ENCODE peak calls at places on chromosomes 2 and 18, in five cellular contexts. H is colonic mucosa, L is adipocyte, W is GM06990, V is mammary epithelial cell. E is an unnamed sample.

GRCh38 chr2:239192975-239193374 is 207.8 kb downstream of the HDAC4 start:
- DNase-seq in H (no peak), L (no peak), W (no peak), V (no peak), E (peak; percentile 7)

GRCh38 chr18:3649559-3650426 is 199.8 kb downstream of the TGIF1 start:
- DNase-seq in H (no peak), L (peak; percentile 76), W (no peak), V (peak; percentile 80), E (no peak)

GRCh38 chr18:13539050-13539449 is 187.3 kb downstream of the FAM210A start:
- DNase-seq in H (peak; percentile 67), L (no peak), W (no peak), V (no peak), E (no peak)

GRCh38 chr2:29475446-29476006 is 360.3 kb downstream of the CLIP4 start:
- DNase-seq in H (no peak), L (no peak), W (no peak), V (no peak), E (no peak)

GRCh38 chr18:57077786-57078552 is 68.9 kb upstream of the BOD1L2 start:
- DNase-seq in H (no peak), L (no peak), W (peak; percentile 84), V (no peak), E (no peak)

GRCh38 chr2:172408143-172408766 is 19.1 kb upstream of the ITGA6 start:
- DNase-seq in H (no peak), L (no peak), W (no peak), V (peak; percentile 100), E (no peak)

GRCh38 chr2:221429741-221430491 is 142.2 kb downstream of the EPHA4 start:
- DNase-seq in H (no peak), L (no peak), W (no peak), V (peak; percentile 42), E (no peak)

GRCh38 chr18:28127763-28128737 is 48.9 kb downstream of the CDH2 start:
- DNase-seq in H (no peak), L (no peak), W (no peak), V (no peak), E (no peak)

GRCh38 chr18:48222118-48222517 is 187.1 kb downstream of the ZBTB7C start:
- DNase-seq in H (peak; percentile 78), L (no peak), W (no peak), V (peak; percentile 95), E (no peak)

GRCh38 chr2:47070920-47071824 is 83.9 kb downstream of the STPG4 start:
- DNase-seq in H (peak; percentile 68), L (peak; percentile 42), W (peak; percentile 57), V (peak; percentile 63), E (peak; percentile 87)

GRCh38 chr2:174335605-174336402 is 1.1 kb downstream of the SP9 start:
- DNase-seq in H (no peak), L (peak; percentile 21), W (peak; percentile 52), V (peak; percentile 27), E (peak; percentile 79)

GRCh38 chr2:117481608-117482007 is 332.9 kb upstream of the DDX18 start:
- DNase-seq in H (no peak), L (no peak), W (no peak), V (no peak), E (no peak)

GRCh38 chr2:182015334-182016109 is 29.9 kb downstream of the PPP1R1C start:
- DNase-seq in H (no peak), L (no peak), W (no peak), V (peak; percentile 29), E (no peak)

GRCh38 chr2:28566441-28567075 is 70.7 kb downstream of the PLB1 start:
- DNase-seq in H (peak; percentile 87), L (peak; percentile 95), W (peak; percentile 85), V (peak; percentile 70), E (peak; percentile 89)

GRCh38 chr2:63406641-63407040 is 181.6 kb downstream of the WDPCP start:
- DNase-seq in H (no peak), L (no peak), W (no peak), V (no peak), E (no peak)

GRCh38 chr2:25349397-25349796 is 7.7 kb upstream of the DNMT3A start:
- DNase-seq in H (no peak), L (peak; percentile 42), W (no peak), V (no peak), E (no peak)

GRCh38 chr2:226895579-226895978 is 59.7 kb downstream of the RHBDD1 start:
- DNase-seq in H (no peak), L (no peak), W (no peak), V (no peak), E (no peak)

GRCh38 chr2:230711224-230711623 is 1.4 kb upstream of the CAB39 start:
- DNase-seq in H (no peak), L (no peak), W (no peak), V (no peak), E (no peak)

GRCh38 chr2:5798083-5798482 is 105.9 kb downstream of the SOX11 start:
- DNase-seq in H (no peak), L (peak; percentile 9), W (no peak), V (no peak), E (no peak)

GRCh38 chr2:205496777-205497176 is 185.5 kb upstream of the NRP2 start:
- DNase-seq in H (no peak), L (peak; percentile 90), W (no peak), V (no peak), E (no peak)

GRCh38 chr2:128347701-128348504 is 29.2 kb upstream of the HS6ST1 start:
- DNase-seq in H (no peak), L (peak; percentile 81), W (no peak), V (no peak), E (no peak)

GRCh38 chr2:219902870-219903269 is 275.4 kb downstream of the SLC4A3 start:
- DNase-seq in H (no peak), L (no peak), W (no peak), V (no peak), E (no peak)

GRCh38 chr18:36095936-36096519 is 28.7 kb upstream of the RPRD1A start:
- DNase-seq in H (no peak), L (peak; percentile 85), W (peak; percentile 13), V (peak; percentile 56), E (no peak)

GRCh38 chr18:40949138-40949949 is 1005.7 kb upstream of the PIK3C3 start:
- DNase-seq in H (no peak), L (no peak), W (no peak), V (no peak), E (peak; percentile 39)

GRCh38 chr2:33238111-33238510 is 238.3 kb upstream of the RASGRP3 start:
- DNase-seq in H (no peak), L (no peak), W (no peak), V (peak; percentile 74), E (no peak)

GRCh38 chr2:164495491-164496223 is 125.6 kb downstream of the GRB14 start:
- DNase-seq in H (no peak), L (peak; percentile 81), W (no peak), V (peak; percentile 50), E (no peak)

GRCh38 chr2:165634855-165635254 is 159.2 kb downstream of the GALNT3 start:
- DNase-seq in H (no peak), L (peak; percentile 70), W (no peak), V (no peak), E (no peak)

GRCh38 chr2:152421521-152422367 is 86.8 kb downstream of the FMNL2 start:
- DNase-seq in H (peak; percentile 72), L (peak; percentile 93), W (peak; percentile 27), V (peak; percentile 97), E (no peak)

GRCh38 chr2:160290590-160290989 is 90.5 kb upstream of the ITGB6 start:
- DNase-seq in H (no peak), L (no peak), W (no peak), V (no peak), E (no peak)

GRCh38 chr18:48023334-48024008 is 93.0 kb upstream of the SMAD2 start:
- DNase-seq in H (peak; percentile 62), L (peak; percentile 67), W (no peak), V (peak; percentile 86), E (no peak)

GRCh38 chr2:33229646-33230045 is 246.8 kb upstream of the RASGRP3 start:
- DNase-seq in H (no peak), L (peak; percentile 61), W (no peak), V (no peak), E (no peak)

GRCh38 chr2:195364015-195364965 is 292.7 kb upstream of the SLC39A10 start:
- DNase-seq in H (no peak), L (peak; percentile 45), W (no peak), V (peak; percentile 74), E (no peak)

GRCh38 chr2:237867465-237867864 is 8.0 kb downstream of the RAMP1 start:
- DNase-seq in H (no peak), L (no peak), W (no peak), V (no peak), E (no peak)

GRCh38 chr2:237864030-237864931 is 4.9 kb downstream of the RAMP1 start:
- DNase-seq in H (no peak), L (no peak), W (no peak), V (no peak), E (peak; percentile 55)

GRCh38 chr2:237865623-237866041 is 6.2 kb downstream of the RAMP1 start:
- DNase-seq in H (no peak), L (no peak), W (no peak), V (no peak), E (peak; percentile 43)

GRCh38 chr2:237864940-237865622 is 5.7 kb downstream of the RAMP1 start:
- DNase-seq in H (no peak), L (peak; percentile 40), W (no peak), V (peak; percentile 64), E (no peak)

GRCh38 chr2:237866119-237866621 is 6.7 kb downstream of the RAMP1 start:
- DNase-seq in H (no peak), L (peak; percentile 81), W (no peak), V (no peak), E (no peak)
- H3K4me3 ChIP-seq in H (no peak overlapping the region), L (no peak overlapping the region), W (no peak overlapping the region), V (no peak overlapping the region), E (no peak overlapping the region)

GRCh38 chr2:176105727-176106635 is 1.1 kb upstream of the HOXD11 start:
- DNase-seq in H (no peak), L (no peak), W (no peak), V (no peak), E (no peak)
- H3K27me3 ChIP-seq in H (peaks cover 90% of the 10 kb centered on the region), L (peaks cover 67% of the 10 kb centered on the region), W (no peaks in the 10 kb centered on the region), V (peaks cover 88% of the 10 kb centered on the region), E (peaks cover 100% of the 10 kb centered on the region)

DNA sequence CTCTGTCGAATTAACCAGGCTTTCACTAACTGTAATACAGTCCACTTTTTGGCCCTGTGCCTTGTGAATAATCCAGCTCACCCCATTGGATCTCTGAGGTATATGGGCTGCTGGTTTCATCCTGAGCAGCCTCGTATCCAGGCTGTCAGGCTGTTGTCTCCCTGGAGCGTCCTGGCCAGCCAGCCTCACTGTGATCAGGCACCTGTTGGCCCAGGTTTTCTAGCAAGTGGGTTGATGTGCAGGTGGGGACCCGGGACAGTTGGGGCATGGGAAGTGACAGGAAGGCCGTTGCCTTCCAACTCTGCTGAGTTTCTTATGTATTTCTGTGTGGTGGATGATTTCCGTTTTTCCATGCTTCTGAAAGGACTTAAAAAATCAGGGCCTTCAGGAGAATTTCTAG is 132.3 kb downstream of the ACOXL start:
- DNase-seq in H (no peak), L (no peak), W (no peak), V (no peak), E (no peak)
- H3K4me3 ChIP-seq in H (no peak overlapping the region), L (no peak overlapping the region), W (no peak overlapping the region), V (no peak overlapping the region), E (no peak overlapping the region)

DNA sequence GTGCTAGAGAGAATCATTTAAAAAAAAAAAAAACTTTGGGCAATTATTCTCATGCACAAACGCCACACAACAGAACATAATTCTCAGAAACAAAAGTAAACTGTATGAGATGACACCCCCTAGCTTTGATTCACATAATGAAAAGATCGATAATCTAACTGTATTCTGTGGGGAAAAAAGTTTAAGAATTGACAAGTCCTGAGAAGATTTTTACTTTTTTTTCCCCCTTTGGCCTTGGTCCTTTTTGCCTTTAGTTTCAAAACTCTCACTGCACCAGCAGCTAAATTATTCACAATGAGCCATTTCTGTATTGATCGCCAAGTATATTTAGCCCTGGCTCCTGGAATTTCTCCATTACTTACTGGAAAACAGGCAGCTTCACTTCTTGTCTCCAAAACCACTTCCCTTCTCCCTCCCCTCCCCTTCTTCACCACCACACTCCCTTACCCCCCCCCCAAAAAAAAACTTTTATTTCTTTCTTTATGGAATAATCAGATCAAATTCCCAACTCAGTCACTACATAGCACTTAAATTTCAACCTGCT is 2.0 kb downstream of the IKZF2 start:
- DNase-seq in H (no peak), L (peak; percentile 37), W (no peak), V (no peak), E (no peak)
- H3K27me3 ChIP-seq in H (no peaks in the 10 kb centered on the region), L (no peaks in the 10 kb centered on the region), W (no peaks in the 10 kb centered on the region), V (no peaks in the 10 kb centered on the region), E (peaks cover 7% of the 10 kb centered on the region)

E was measured in left lung.